ENCODE peak calls at places on chromosomes 16 and 17, in nine cellular contexts. N, G, P, L, S, X, A, J and U are unnamed samples.
A peak's percentile ranks its signal among the peaks of the same experiment; 100 is the strongest.

GRCh38 chr17:13704333-13704732 is 102.6 kb upstream of the HS3ST3A1 start:
- DNase-seq in J (no peak), A (no peak), X (no peak), N (no peak), P (no peak), G (no peak), S (no peak), L (no peak), U (no peak)

GRCh38 chr17:65154770-65155589 is 17.8 kb downstream of the RGS9 start:
- DNase-seq in P (no peak), X (no peak), S (no peak), J (no peak), L (no peak), N (no peak), G (no peak), A (no peak), U (no peak)

GRCh38 chr16:3045758-3046505 is 429 bp upstream of the MMP25 start:
- DNase-seq in A (peak; percentile 89), J (no peak), S (no peak), P (no peak), X (no peak), L (peak; percentile 37), N (no peak), G (peak; percentile 45), U (no peak)

GRCh38 chr16:4936991-4937781 is at the start of gene PPL:
- DNase-seq in N (peak; percentile 98), S (peak; percentile 88), J (peak; percentile 93), A (peak; percentile 98), L (peak; percentile 95), X (peak; percentile 89), P (no peak), G (peak; percentile 98), U (peak; percentile 97)

GRCh38 chr16:27657811-27658210 is 107.9 kb downstream of the KATNIP start:
- DNase-seq in L (no peak), P (no peak), A (no peak), G (no peak), N (no peak), S (no peak), J (no peak), X (no peak), U (no peak)

GRCh38 chr17:42460371-42460770 is 1.7 kb downstream of the ATP6V0A1 start:
- DNase-seq in G (no peak), A (no peak), X (no peak), P (no peak), L (no peak), N (no peak), J (no peak), S (no peak), U (no peak)

GRCh38 chr17:78174332-78174869 is 6.0 kb downstream of the SYNGR2 start:
- DNase-seq in L (peak; percentile 91), N (no peak), P (no peak), X (peak; percentile 85), S (peak; percentile 87), J (no peak), A (peak; percentile 93), G (no peak), U (peak; percentile 96)

GRCh38 chr17:2711608-2712299 is at the start of gene CLUH:
- DNase-seq in N (peak; percentile 83), P (peak; percentile 83), G (peak; percentile 84), A (peak; percentile 100), J (peak; percentile 67), X (peak; percentile 98), L (peak; percentile 98), S (peak; percentile 97), U (peak; percentile 98)

GRCh38 chr16:83701494-83701893 is 106.3 kb upstream of the HSBP1 start:
- DNase-seq in L (no peak), P (no peak), G (peak; percentile 52), A (no peak), J (peak; percentile 33), N (peak; percentile 92), S (peak; percentile 66), X (no peak), U (no peak)

GRCh38 chr17:39722965-39723848 is 7.1 kb downstream of the MIEN1 start:
- DNase-seq in N (peak; percentile 81), L (peak; percentile 57), J (no peak), S (no peak), P (no peak), X (no peak), A (peak; percentile 75), G (peak; percentile 96), U (no peak)

GRCh38 chr17:60525347-60525623 is 757 bp downstream of the APPBP2 start:
- DNase-seq in X (peak; percentile 62), S (no peak), N (peak; percentile 41), J (no peak), G (no peak), A (no peak), L (no peak), P (no peak), U (no peak)
- TF ChIP-seq EP300 in X (no peak), S (no peak), N (no peak), J (no peak), G (no peak), A (no peak), L (no peak), P (no peak), U (no peak)

GRCh38 chr17:49252148-49252682 is 21.6 kb upstream of the PHOSPHO1 start:
- DNase-seq in J (peak; percentile 42), P (no peak), G (peak; percentile 55), A (no peak), S (no peak), X (no peak), L (no peak), N (no peak), U (no peak)
- TF ChIP-seq POLR2AphosphoS5 in J (no peak), P (no peak), G (no peak), A (no peak), S (no peak), X (no peak), L (no peak), N (no peak), U (no peak)

GRCh38 chr16:30805056-30805369 is 18.0 kb upstream of the ZNF629 start:
- DNase-seq in N (no peak), J (no peak), X (no peak), S (no peak), G (no peak), L (no peak), P (no peak), A (peak; percentile 86), U (no peak)

GRCh38 chr16:30808163-30808562 is 21.2 kb upstream of the ZNF629 start:
- DNase-seq in G (no peak), P (no peak), S (no peak), N (no peak), A (no peak), X (no peak), L (no peak), J (no peak), U (no peak)

GRCh38 chr16:30802971-30803370 is 16.0 kb upstream of the ZNF629 start:
- DNase-seq in J (no peak), L (no peak), P (no peak), S (no peak), G (no peak), A (no peak), X (no peak), N (no peak), U (no peak)

DNA sequence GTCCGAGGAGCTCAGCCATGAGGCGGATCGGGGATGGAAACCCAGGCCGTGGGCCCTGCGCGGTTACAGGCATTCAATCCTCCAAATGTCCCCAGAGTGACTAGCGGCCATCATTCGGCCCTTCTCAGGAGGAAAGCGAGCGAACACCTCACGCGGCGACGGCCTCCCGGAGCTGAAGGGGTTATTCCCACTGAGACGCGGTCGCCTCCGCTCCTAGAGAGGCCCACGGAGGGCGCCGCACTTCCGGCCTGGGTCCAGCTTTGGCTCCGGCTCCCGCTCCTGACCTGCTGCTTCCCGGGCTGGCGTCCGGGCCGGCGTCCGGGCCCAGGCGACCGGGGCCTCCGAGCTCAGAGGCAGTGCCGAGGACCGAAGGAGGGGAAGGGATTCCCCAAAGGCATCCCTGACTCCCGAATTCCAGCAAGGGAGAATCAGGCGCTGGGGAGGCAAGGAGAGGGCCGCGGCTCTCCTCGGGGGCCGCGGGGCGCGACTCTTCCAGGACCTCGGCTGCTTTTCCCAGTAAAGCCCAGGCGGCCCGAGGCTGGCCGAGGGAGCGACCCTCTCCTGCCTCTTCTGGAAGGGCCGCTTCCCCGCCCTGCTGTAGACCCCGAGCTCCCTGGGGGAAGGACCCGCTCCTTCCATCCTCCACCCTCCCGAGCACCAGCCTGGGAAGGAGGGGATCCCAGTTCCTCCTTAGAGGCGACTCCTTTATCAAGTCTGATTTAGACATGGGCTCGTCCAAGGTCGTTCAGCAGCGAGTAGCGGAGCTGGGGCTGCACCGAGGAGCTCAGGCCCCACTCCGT is 18.6 kb upstream of the ZNF629 start:
- DNase-seq in X (peak; percentile 95), J (peak; percentile 78), N (peak; percentile 84), P (no peak), G (peak; percentile 90), L (peak; percentile 90), A (peak; percentile 95), S (peak; percentile 96), U (peak; percentile 91)
- TF ChIP-seq POLR2A in X (peak; percentile 97), J (peak; percentile 93), N (no peak), P (peak; percentile 64), G (peak; percentile 88), L (peak; percentile 94), A (no peak), S (peak; percentile 77), U (no peak)

GRCh38 chr17:81445642-81446500 is 50.6 kb downstream of the BAHCC1 start:
- DNase-seq in L (no peak), N (no peak), S (no peak), P (no peak), A (peak; percentile 20), X (no peak), J (no peak), G (no peak), U (no peak)
- TF ChIP-seq EP300 in L (no peak), N (no peak), S (no peak), P (no peak), A (no peak), X (no peak), J (no peak), G (no peak), U (no peak)

GRCh38 chr16:31350275-31351005 is 4.5 kb upstream of the ITGAX start:
- DNase-seq in P (no peak), A (no peak), J (no peak), X (no peak), S (no peak), G (no peak), L (no peak), N (no peak), U (no peak)

GRCh38 chr16:31354394-31355291 is at the start of gene ITGAX:
- DNase-seq in N (no peak), X (no peak), P (peak; percentile 70), G (peak; percentile 79), A (peak; percentile 77), S (peak; percentile 81), J (no peak), L (peak; percentile 52), U (peak; percentile 49)

GRCh38 chr16:31351246-31351936 is 3.6 kb upstream of the ITGAX start:
- DNase-seq in G (no peak), S (peak; percentile 40), N (no peak), L (no peak), A (no peak), J (no peak), X (no peak), P (no peak), U (no peak)

GRCh38 chr16:31352344-31353115 is 2.4 kb upstream of the ITGAX start:
- DNase-seq in P (no peak), S (peak; percentile 77), N (no peak), X (peak; percentile 59), G (no peak), J (no peak), L (no peak), A (peak; percentile 65), U (no peak)

GRCh38 chr16:31351937-31352315 is 3.0 kb upstream of the ITGAX start:
- DNase-seq in S (peak; percentile 70), N (no peak), A (no peak), J (no peak), P (no peak), G (no peak), L (no peak), X (peak; percentile 40), U (no peak)
- TF ChIP-seq POLR2AphosphoS5 in S (no peak), N (no peak), A (peak; percentile 41), J (no peak), P (no peak), G (no peak), L (no peak), X (no peak), U (no peak)